ENCODE peak calls at places on chromosome 1, in seven cellular contexts. One of them, this sample, is unnamed.

GRCh38 chr1:226424228-226425003 is 16.5 kb upstream of the PARP1 start:
- DNase-seq in CD8-positive, alpha-beta T cell: no peak
- DNase-seq in endothelial cell of umbilical vein: peak; percentile 24
- DNase-seq in MM.1S: peak; percentile 73
- DNase-seq in PC-3: peak; percentile 71
- DNase-seq in Panc1: no peak
- DNase-seq in ovary: no peak
- DNase-seq in this sample: no peak

GRCh38 chr1:229694053-229694693 is 68.1 kb downstream of the URB2 start:
- DNase-seq in CD8-positive, alpha-beta T cell: no peak
- DNase-seq in endothelial cell of umbilical vein: no peak
- DNase-seq in MM.1S: no peak
- DNase-seq in PC-3: no peak
- DNase-seq in Panc1: no peak
- DNase-seq in ovary: peak; percentile 87
- DNase-seq in this sample: no peak

GRCh38 chr1:106120789-106121188 is 935.7 kb upstream of the PRMT6 start:
- DNase-seq in CD8-positive, alpha-beta T cell: no peak
- DNase-seq in endothelial cell of umbilical vein: no peak
- DNase-seq in MM.1S: no peak
- DNase-seq in PC-3: no peak
- DNase-seq in Panc1: no peak
- DNase-seq in ovary: no peak
- DNase-seq in this sample: no peak

GRCh38 chr1:30599721-30600120 is 123.7 kb downstream of the MATN1 start:
- DNase-seq in CD8-positive, alpha-beta T cell: no peak
- DNase-seq in endothelial cell of umbilical vein: no peak
- DNase-seq in MM.1S: no peak
- DNase-seq in PC-3: no peak
- DNase-seq in Panc1: no peak
- DNase-seq in ovary: no peak
- DNase-seq in this sample: no peak

GRCh38 chr1:93000751-93001175 is 39.5 kb upstream of the DIPK1A start:
- DNase-seq in CD8-positive, alpha-beta T cell: no peak
- DNase-seq in endothelial cell of umbilical vein: no peak
- DNase-seq in MM.1S: peak; percentile 60
- DNase-seq in PC-3: peak; percentile 88
- DNase-seq in Panc1: no peak
- DNase-seq in ovary: no peak
- DNase-seq in this sample: no peak

GRCh38 chr1:232886304-232886703 is 64.1 kb upstream of the NTPCR start:
- DNase-seq in CD8-positive, alpha-beta T cell: no peak
- DNase-seq in endothelial cell of umbilical vein: no peak
- DNase-seq in MM.1S: no peak
- DNase-seq in PC-3: no peak
- DNase-seq in Panc1: no peak
- DNase-seq in ovary: no peak
- DNase-seq in this sample: no peak

GRCh38 chr1:147527941-147528936 is 13.1 kb upstream of the BCL9 start:
- DNase-seq in CD8-positive, alpha-beta T cell: no peak
- DNase-seq in endothelial cell of umbilical vein: no peak
- DNase-seq in MM.1S: no peak
- DNase-seq in PC-3: no peak
- DNase-seq in Panc1: no peak
- DNase-seq in ovary: no peak
- DNase-seq in this sample: no peak

GRCh38 chr1:12177999-12178441 is 11.2 kb downstream of the TNFRSF1B start:
- DNase-seq in CD8-positive, alpha-beta T cell: peak; percentile 93
- DNase-seq in endothelial cell of umbilical vein: peak; percentile 85
- DNase-seq in MM.1S: no peak
- DNase-seq in PC-3: peak; percentile 55
- DNase-seq in Panc1: no peak
- DNase-seq in ovary: peak; percentile 60
- DNase-seq in this sample: peak; percentile 89

GRCh38 chr1:193472430-193472829 is 286.0 kb upstream of the B3GALT2 start:
- DNase-seq in CD8-positive, alpha-beta T cell: no peak
- DNase-seq in endothelial cell of umbilical vein: no peak
- DNase-seq in MM.1S: no peak
- DNase-seq in PC-3: no peak
- DNase-seq in Panc1: no peak
- DNase-seq in ovary: no peak
- DNase-seq in this sample: no peak

GRCh38 chr1:63674238-63674864 is 81.1 kb downstream of the PGM1 start:
- DNase-seq in CD8-positive, alpha-beta T cell: no peak
- DNase-seq in endothelial cell of umbilical vein: peak; percentile 74
- DNase-seq in MM.1S: peak; percentile 46
- DNase-seq in PC-3: peak; percentile 96
- DNase-seq in Panc1: peak; percentile 73
- DNase-seq in ovary: peak; percentile 95
- DNase-seq in this sample: no peak

GRCh38 chr1:179287946-179288345 is 5.7 kb upstream of the SOAT1 start:
- DNase-seq in CD8-positive, alpha-beta T cell: no peak
- DNase-seq in endothelial cell of umbilical vein: no peak
- DNase-seq in MM.1S: no peak
- DNase-seq in PC-3: peak; percentile 44
- DNase-seq in Panc1: no peak
- DNase-seq in ovary: no peak
- DNase-seq in this sample: no peak

GRCh38 chr1:39431927-39432326 is 59.5 kb upstream of the BMP8A start:
- DNase-seq in CD8-positive, alpha-beta T cell: no peak
- DNase-seq in endothelial cell of umbilical vein: peak; percentile 37
- DNase-seq in MM.1S: no peak
- DNase-seq in PC-3: no peak
- DNase-seq in Panc1: no peak
- DNase-seq in ovary: no peak
- DNase-seq in this sample: no peak

GRCh38 chr1:39427369-39427768 is 64.1 kb upstream of the BMP8A start:
- DNase-seq in CD8-positive, alpha-beta T cell: no peak
- DNase-seq in endothelial cell of umbilical vein: no peak
- DNase-seq in MM.1S: no peak
- DNase-seq in PC-3: no peak
- DNase-seq in Panc1: no peak
- DNase-seq in ovary: no peak
- DNase-seq in this sample: no peak

GRCh38 chr1:39425634-39426033 is 65.8 kb upstream of the BMP8A start:
- DNase-seq in CD8-positive, alpha-beta T cell: no peak
- DNase-seq in endothelial cell of umbilical vein: no peak
- DNase-seq in MM.1S: no peak
- DNase-seq in PC-3: no peak
- DNase-seq in Panc1: no peak
- DNase-seq in ovary: no peak
- DNase-seq in this sample: no peak

GRCh38 chr1:39425151-39425550 is 66.3 kb upstream of the BMP8A start:
- DNase-seq in CD8-positive, alpha-beta T cell: no peak
- DNase-seq in endothelial cell of umbilical vein: no peak
- DNase-seq in MM.1S: no peak
- DNase-seq in PC-3: no peak
- DNase-seq in Panc1: no peak
- DNase-seq in ovary: no peak
- DNase-seq in this sample: no peak

GRCh38 chr1:39427912-39428311 is 63.5 kb upstream of the BMP8A start:
- DNase-seq in CD8-positive, alpha-beta T cell: no peak
- DNase-seq in endothelial cell of umbilical vein: no peak
- DNase-seq in MM.1S: no peak
- DNase-seq in PC-3: no peak
- DNase-seq in Panc1: no peak
- DNase-seq in ovary: no peak
- DNase-seq in this sample: no peak
- H3K36me3 ChIP-seq in CD8-positive, alpha-beta T cell: peaks cover 62% of the 10 kb centered on the region
- H3K36me3 ChIP-seq in endothelial cell of umbilical vein: peaks cover 18% of the 10 kb centered on the region
- H3K36me3 ChIP-seq in MM.1S: peaks cover 20% of the 10 kb centered on the region
- H3K36me3 ChIP-seq in PC-3: peaks cover 66% of the 10 kb centered on the region
- H3K36me3 ChIP-seq in Panc1: peaks cover 78% of the 10 kb centered on the region
- H3K36me3 ChIP-seq in ovary: no peaks in the 10 kb centered on the region
- H3K36me3 ChIP-seq in this sample: peaks cover 76% of the 10 kb centered on the region

DNA sequence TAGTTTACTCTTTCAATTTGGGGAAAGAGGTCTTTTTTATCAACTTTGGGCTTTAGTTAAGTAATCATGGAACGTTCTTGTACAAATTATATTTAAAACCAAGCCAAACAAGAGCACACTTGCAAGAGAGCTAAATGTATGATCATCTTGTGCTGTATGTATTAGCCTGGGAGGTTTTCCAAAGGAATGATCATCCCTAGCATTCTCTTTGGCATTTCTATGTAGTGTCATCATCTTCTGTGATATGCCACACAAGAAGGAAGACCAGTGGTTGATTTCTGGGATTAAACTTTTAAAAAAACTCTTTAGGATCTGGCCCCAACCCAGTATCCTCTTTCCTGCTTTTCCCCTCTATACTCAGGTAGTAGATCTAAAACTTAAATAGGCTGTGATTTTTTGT is 38.4 kb upstream of the KCNQ4 start:
- DNase-seq in CD8-positive, alpha-beta T cell: no peak
- DNase-seq in endothelial cell of umbilical vein: no peak
- DNase-seq in MM.1S: no peak
- DNase-seq in PC-3: no peak
- DNase-seq in Panc1: no peak
- DNase-seq in ovary: no peak
- DNase-seq in this sample: no peak
- H3K4me1 ChIP-seq in CD8-positive, alpha-beta T cell: peaks cover 4% of the 10 kb centered on the region
- H3K4me1 ChIP-seq in endothelial cell of umbilical vein: no peaks in the 10 kb centered on the region
- H3K4me1 ChIP-seq in MM.1S: no peaks in the 10 kb centered on the region
- H3K4me1 ChIP-seq in PC-3: peaks cover 7% of the 10 kb centered on the region
- H3K4me1 ChIP-seq in Panc1: peaks cover under 1% of the 10 kb centered on the region
- H3K4me1 ChIP-seq in ovary: peaks cover 2% of the 10 kb centered on the region
- H3K4me1 ChIP-seq in this sample: no peaks in the 10 kb centered on the region

DNA sequence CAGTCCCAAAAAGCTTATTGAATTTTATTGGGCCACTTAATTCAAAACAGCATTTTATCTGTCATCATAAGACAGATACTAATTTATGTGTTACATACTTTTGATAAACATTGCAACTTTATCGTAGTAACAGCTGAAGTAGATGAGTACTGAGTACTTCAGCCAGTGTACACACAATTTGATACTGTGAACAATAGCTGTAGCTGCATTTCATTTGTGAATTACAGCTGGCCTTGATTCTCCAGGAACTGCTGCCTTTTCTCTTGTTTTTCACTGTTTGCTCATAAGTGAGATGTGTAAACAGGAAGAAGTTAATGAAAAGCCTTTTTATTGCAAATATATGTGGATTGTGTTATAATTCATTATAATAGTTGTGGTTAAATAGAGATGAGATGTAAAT is 10.2 kb downstream of the UAP1 start:
- DNase-seq in CD8-positive, alpha-beta T cell: no peak
- DNase-seq in endothelial cell of umbilical vein: peak; percentile 27
- DNase-seq in MM.1S: no peak
- DNase-seq in PC-3: no peak
- DNase-seq in Panc1: no peak
- DNase-seq in ovary: no peak
- DNase-seq in this sample: no peak
- H3K36me3 ChIP-seq in CD8-positive, alpha-beta T cell: no peaks in the 10 kb centered on the region
- H3K36me3 ChIP-seq in endothelial cell of umbilical vein: peaks cover 2% of the 10 kb centered on the region
- H3K36me3 ChIP-seq in MM.1S: peaks cover 8% of the 10 kb centered on the region
- H3K36me3 ChIP-seq in PC-3: peaks cover 56% of the 10 kb centered on the region
- H3K36me3 ChIP-seq in Panc1: peaks cover 18% of the 10 kb centered on the region
- H3K36me3 ChIP-seq in ovary: no peaks in the 10 kb centered on the region
- H3K36me3 ChIP-seq in this sample: peaks cover 2% of the 10 kb centered on the region

GRCh38 chr1:21931171-21932093 is 5.7 kb downstream of the HSPG2 start:
- DNase-seq in CD8-positive, alpha-beta T cell: no peak
- DNase-seq in endothelial cell of umbilical vein: peak; percentile 70
- DNase-seq in MM.1S: no peak
- DNase-seq in PC-3: peak; percentile 58
- DNase-seq in Panc1: no peak
- DNase-seq in ovary: peak; percentile 86
- DNase-seq in this sample: no peak
- H3K4me1 ChIP-seq in CD8-positive, alpha-beta T cell: peaks cover 12% of the 10 kb centered on the region
- H3K4me1 ChIP-seq in endothelial cell of umbilical vein: peaks cover 70% of the 10 kb centered on the region
- H3K4me1 ChIP-seq in MM.1S: no peaks in the 10 kb centered on the region
- H3K4me1 ChIP-seq in PC-3: peaks cover 46% of the 10 kb centered on the region
- H3K4me1 ChIP-seq in Panc1: peaks cover 64% of the 10 kb centered on the region
- H3K4me1 ChIP-seq in ovary: peaks cover 38% of the 10 kb centered on the region
- H3K4me1 ChIP-seq in this sample: no peaks in the 10 kb centered on the region

DNA sequence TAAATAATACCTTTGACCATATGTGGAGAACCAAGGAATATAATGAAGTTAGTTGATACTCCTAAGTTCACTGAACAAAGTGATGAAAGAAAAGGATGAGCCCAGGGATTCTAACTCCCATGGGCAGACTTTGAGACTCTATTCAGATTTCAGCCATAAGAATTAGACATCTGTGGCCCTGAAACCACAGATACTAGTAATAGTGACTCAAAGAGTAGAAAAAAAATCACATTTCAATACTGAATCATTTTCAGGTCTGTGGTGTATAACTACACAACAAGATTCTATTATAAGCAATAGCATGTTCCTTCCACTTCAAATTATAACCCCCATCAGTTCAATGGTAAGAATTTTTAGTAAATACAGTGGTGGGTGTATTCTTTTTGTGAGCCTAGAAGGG is 16.4 kb upstream of the F13B start:
- DNase-seq in CD8-positive, alpha-beta T cell: no peak
- DNase-seq in endothelial cell of umbilical vein: no peak
- DNase-seq in MM.1S: no peak
- DNase-seq in PC-3: no peak
- DNase-seq in Panc1: no peak
- DNase-seq in ovary: no peak
- DNase-seq in this sample: no peak
- H3K36me3 ChIP-seq in CD8-positive, alpha-beta T cell: no peaks in the 10 kb centered on the region
- H3K36me3 ChIP-seq in endothelial cell of umbilical vein: peaks cover 5% of the 10 kb centered on the region
- H3K36me3 ChIP-seq in MM.1S: peaks cover 19% of the 10 kb centered on the region
- H3K36me3 ChIP-seq in PC-3: peaks cover 41% of the 10 kb centered on the region
- H3K36me3 ChIP-seq in Panc1: peaks cover 25% of the 10 kb centered on the region
- H3K36me3 ChIP-seq in ovary: no peaks in the 10 kb centered on the region
- H3K36me3 ChIP-seq in this sample: no peaks in the 10 kb centered on the region

DNA sequence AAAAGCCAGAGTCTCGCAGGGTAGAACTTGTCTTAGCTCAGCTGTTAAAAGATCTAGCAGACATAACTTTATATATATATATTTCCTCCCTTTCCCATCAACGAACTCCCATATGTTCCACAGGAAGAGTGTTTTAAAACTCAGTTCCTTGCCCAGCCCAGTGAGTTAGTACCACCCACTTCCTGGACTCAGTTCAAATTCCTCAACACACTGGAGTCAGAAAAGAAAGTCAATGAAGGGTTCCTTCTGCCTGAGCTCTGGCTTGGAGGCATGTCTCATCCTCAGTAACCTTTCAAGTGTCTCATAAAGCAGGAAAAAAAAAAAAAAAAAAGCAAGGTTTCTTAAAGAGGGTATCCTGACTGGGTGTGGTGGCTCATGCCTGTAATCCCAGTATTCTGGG is 15.6 kb downstream of the TPM3 start:
- DNase-seq in CD8-positive, alpha-beta T cell: no peak
- DNase-seq in endothelial cell of umbilical vein: peak; percentile 86
- DNase-seq in MM.1S: no peak
- DNase-seq in PC-3: peak; percentile 40
- DNase-seq in Panc1: no peak
- DNase-seq in ovary: no peak
- DNase-seq in this sample: no peak
- H3K4me1 ChIP-seq in CD8-positive, alpha-beta T cell: peaks cover 61% of the 10 kb centered on the region
- H3K4me1 ChIP-seq in endothelial cell of umbilical vein: peaks cover 49% of the 10 kb centered on the region
- H3K4me1 ChIP-seq in MM.1S: peaks cover 49% of the 10 kb centered on the region
- H3K4me1 ChIP-seq in PC-3: peaks cover 36% of the 10 kb centered on the region
- H3K4me1 ChIP-seq in Panc1: peaks cover 34% of the 10 kb centered on the region
- H3K4me1 ChIP-seq in ovary: peaks cover 13% of the 10 kb centered on the region
- H3K4me1 ChIP-seq in this sample: peaks cover 50% of the 10 kb centered on the region

DNA sequence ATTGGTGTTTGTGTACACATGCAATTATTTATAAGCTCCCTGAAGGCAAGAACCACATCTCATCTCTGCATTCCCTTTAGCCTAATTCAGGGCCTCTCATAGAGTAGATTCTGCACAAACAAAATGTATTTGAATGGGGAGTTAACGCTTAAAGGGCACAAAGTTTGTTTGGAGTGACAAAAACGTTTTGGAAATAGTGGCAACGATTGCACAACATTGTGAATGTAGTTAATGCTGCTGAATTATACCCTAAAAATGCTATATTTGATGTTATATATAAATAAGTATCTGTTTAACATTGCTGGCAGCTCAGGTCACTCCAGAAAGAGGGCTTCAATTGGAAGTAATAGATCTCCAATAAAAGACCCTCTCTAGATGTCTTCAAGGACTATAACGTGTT is 42.8 kb downstream of the TRIT1 start:
- DNase-seq in CD8-positive, alpha-beta T cell: no peak
- DNase-seq in endothelial cell of umbilical vein: no peak
- DNase-seq in MM.1S: no peak
- DNase-seq in PC-3: no peak
- DNase-seq in Panc1: no peak
- DNase-seq in ovary: no peak
- DNase-seq in this sample: no peak
- H3K36me3 ChIP-seq in CD8-positive, alpha-beta T cell: no peaks in the 10 kb centered on the region
- H3K36me3 ChIP-seq in endothelial cell of umbilical vein: peaks cover 16% of the 10 kb centered on the region
- H3K36me3 ChIP-seq in MM.1S: peaks cover 3% of the 10 kb centered on the region
- H3K36me3 ChIP-seq in PC-3: peaks cover 73% of the 10 kb centered on the region
- H3K36me3 ChIP-seq in Panc1: peaks cover 27% of the 10 kb centered on the region
- H3K36me3 ChIP-seq in ovary: no peaks in the 10 kb centered on the region
- H3K36me3 ChIP-seq in this sample: peaks cover 6% of the 10 kb centered on the region